ENCODE peak calls at places on chromosome 17, in ten cellular contexts. X is breast epithelium, D is prostate gland, Y is mammary epithelial cell, C is left ventricle myocardium inferior, I is stomach, J is HL-60, S is GM12878, T is psoas muscle, M is upper lobe of right lung. Z is an unnamed sample.
A peak's percentile ranks its signal among the peaks of the same experiment; 100 is the strongest.

GRCh38 chr17:63138713-63139112 is 172.7 kb downstream of the TANC2 start:
- DNase-seq in J (no peak), Y (no peak), S (no peak), D (no peak), X (no peak), C (no peak), M (no peak), T (no peak), I (no peak), Z (no peak)

GRCh38 chr17:9162275-9162985 is 141.1 kb downstream of the NTN1 start:
- DNase-seq in D (no peak), I (no peak), X (no peak), J (no peak), S (no peak), Y (no peak), T (no peak), M (no peak), C (no peak), Z (no peak)

GRCh38 chr17:31663576-31663975 is 195.5 kb downstream of the COPRS start:
- DNase-seq in J (no peak), I (no peak), Y (no peak), M (no peak), T (no peak), X (no peak), C (no peak), D (no peak), S (no peak), Z (no peak)

GRCh38 chr17:45996282-45996937 is 2.6 kb upstream of the STH start:
- DNase-seq in D (no peak), J (no peak), Y (no peak), I (no peak), S (no peak), M (no peak), C (no peak), X (no peak), T (no peak), Z (no peak)

GRCh38 chr17:2872282-2872681 is 76.0 kb downstream of the RAP1GAP2 start:
- DNase-seq in Y (no peak), I (no peak), X (no peak), M (no peak), J (no peak), T (no peak), C (no peak), S (no peak), D (no peak), Z (no peak)

GRCh38 chr17:6135216-6135615 is 65.0 kb downstream of the WSCD1 start:
- DNase-seq in J (no peak), C (no peak), I (no peak), T (no peak), M (no peak), S (no peak), Y (no peak), X (no peak), D (no peak), Z (no peak)

GRCh38 chr17:40209404-40210093 is 9.6 kb upstream of the WIPF2 start:
- DNase-seq in D (no peak), J (no peak), X (no peak), C (no peak), T (no peak), M (no peak), Y (no peak), I (no peak), S (no peak), Z (no peak)

GRCh38 chr17:73211745-73212144 is 18.9 kb downstream of the COG1 start:
- DNase-seq in T (peak; percentile 8), M (no peak), I (no peak), D (no peak), X (no peak), J (no peak), C (no peak), S (no peak), Y (no peak), Z (no peak)

GRCh38 chr17:34299918-34300600 is 14.5 kb downstream of the CCL11 start:
- DNase-seq in X (no peak), D (no peak), S (no peak), M (no peak), C (no peak), T (no peak), Y (no peak), I (no peak), J (no peak), Z (no peak)

GRCh38 chr17:64019486-64020067 is 856 bp downstream of the ICAM2 start:
- DNase-seq in M (no peak), Y (no peak), I (no peak), T (no peak), S (peak; percentile 46), J (no peak), C (no peak), X (no peak), D (no peak), Z (peak; percentile 12)

GRCh38 chr17:64458756-64459155 is 9.8 kb downstream of the MILR1 start:
- DNase-seq in X (no peak), M (no peak), D (no peak), S (no peak), Y (no peak), J (no peak), T (no peak), I (no peak), C (no peak), Z (no peak)

GRCh38 chr17:50421308-50422031 is 4.5 kb upstream of the ACSF2 start:
- DNase-seq in D (no peak), X (no peak), J (peak; percentile 54), M (no peak), T (no peak), Y (no peak), I (no peak), C (no peak), S (no peak), Z (no peak)

GRCh38 chr17:45143767-45144198 is 4.5 kb upstream of the HEXIM1 start:
- DNase-seq in C (peak; percentile 92), I (peak; percentile 65), X (peak; percentile 85), Y (no peak), T (peak; percentile 94), S (no peak), D (peak; percentile 89), J (no peak), M (peak; percentile 84), Z (peak; percentile 83)

GRCh38 chr17:18247613-18248001 is 10.9 kb downstream of the FLII start:
- DNase-seq in Y (peak; percentile 8), X (no peak), M (no peak), C (peak; percentile 48), I (peak; percentile 62), S (no peak), D (peak; percentile 37), T (peak; percentile 53), J (no peak), Z (no peak)

GRCh38 chr17:83056583-83057396 is 22.6 kb upstream of the METRNL start:
- DNase-seq in Y (no peak), C (no peak), T (no peak), J (no peak), I (peak; percentile 21), S (no peak), X (peak; percentile 40), M (peak; percentile 64), D (no peak), Z (no peak)

GRCh38 chr17:79252886-79253285 is 178.3 kb downstream of the ENGASE start:
- DNase-seq in C (no peak), I (no peak), M (no peak), S (no peak), Y (no peak), T (no peak), X (no peak), J (no peak), D (no peak), Z (no peak)

GRCh38 chr17:79192503-79193500 is 118.2 kb downstream of the ENGASE start:
- DNase-seq in J (no peak), Y (peak; percentile 16), D (peak; percentile 8), I (no peak), C (peak; percentile 29), X (no peak), M (no peak), T (peak; percentile 27), S (no peak), Z (no peak)

GRCh38 chr17:47224971-47225370 is 15.8 kb downstream of the MYL4 start:
- DNase-seq in I (no peak), J (no peak), S (no peak), D (no peak), X (no peak), T (no peak), M (no peak), C (no peak), Y (no peak), Z (no peak)

GRCh38 chr17:78040561-78041400 is 82.3 kb downstream of the TNRC6C start:
- DNase-seq in X (peak; percentile 61), S (peak; percentile 21), M (peak; percentile 85), D (peak; percentile 72), T (peak; percentile 68), C (peak; percentile 63), J (no peak), I (peak; percentile 29), Y (peak; percentile 67), Z (peak; percentile 72)
- H3K27ac ChIP-seq in X (peak overlapping the region; percentile 90), S (peak overlapping the region; percentile 34), M (peak overlapping the region; percentile 92), D (peak overlapping the region; percentile 78), T (peak overlapping the region; percentile 91), C (peak overlapping the region; percentile 95), J (no peak overlapping the region), I (peak overlapping the region; percentile 90), Y (peak overlapping the region; percentile 68), Z (peak overlapping the region; percentile 39)

DNA sequence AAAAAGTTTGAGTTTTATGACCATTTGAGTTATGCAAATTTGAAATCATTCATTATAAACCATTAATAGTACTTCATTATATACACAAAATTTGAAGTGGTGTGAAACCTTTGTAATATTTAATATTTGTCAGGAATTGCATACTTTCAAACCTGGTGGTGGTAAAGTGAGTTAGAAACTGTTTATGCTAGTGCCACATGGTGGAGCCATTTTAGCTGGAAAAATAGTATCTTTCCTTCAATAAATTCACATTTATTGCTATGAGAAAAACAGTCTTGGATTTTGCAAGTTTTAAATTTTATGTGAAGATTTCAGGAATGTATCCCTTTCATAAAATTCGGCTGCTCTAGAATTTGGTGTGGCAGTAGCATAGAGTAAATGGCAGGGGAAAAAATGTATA is 7.3 kb upstream of the BLMH start:
- DNase-seq in X (no peak), J (no peak), Y (no peak), I (no peak), C (no peak), D (no peak), T (no peak), M (no peak), S (no peak), Z (no peak)
- TF ChIP-seq CTCF in X (no peak), J (no peak), Y (peak; percentile 38), I (no peak), C (no peak), D (no peak), T (no peak), M (no peak), S (no peak), Z (peak; percentile 10)

GRCh38 chr17:76686538-76687277 is 24.1 kb downstream of the MXRA7 start:
- DNase-seq in C (no peak), X (no peak), D (no peak), Y (no peak), J (no peak), S (no peak), I (no peak), M (no peak), T (no peak), Z (no peak)
- H3K27ac ChIP-seq in C (peak overlapping the region; percentile 98), X (peak overlapping the region; percentile 79), D (peak overlapping the region; percentile 80), Y (no peak overlapping the region), J (no peak overlapping the region), S (no peak overlapping the region), I (peak overlapping the region; percentile 84), M (peak overlapping the region; percentile 79), T (peak overlapping the region; percentile 62), Z (peak overlapping the region; percentile 65)

DNA sequence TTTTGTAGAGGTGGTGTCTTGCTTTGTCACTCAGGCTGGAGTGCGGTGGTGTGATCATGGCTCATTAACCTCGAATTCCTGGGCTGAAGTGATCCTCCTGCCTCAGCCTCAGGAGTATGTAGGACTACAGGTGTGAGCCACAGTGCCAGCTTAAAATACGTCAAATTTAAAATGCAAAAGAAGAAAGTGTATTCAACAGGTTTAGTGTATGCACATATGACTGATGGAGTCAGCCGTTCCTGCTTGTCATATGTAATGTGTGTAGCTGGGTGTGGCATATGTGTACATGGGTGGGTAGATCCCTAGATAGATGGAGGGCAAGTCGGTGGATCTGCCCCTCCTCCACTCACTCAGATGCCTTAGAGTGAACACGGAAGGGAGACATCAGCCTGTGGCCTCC is 111.0 kb downstream of the RPTOR start:
- DNase-seq in J (no peak), T (no peak), X (no peak), S (no peak), M (no peak), Y (no peak), I (no peak), D (no peak), C (no peak), Z (no peak)
- TF ChIP-seq CTCF in J (no peak), T (no peak), X (no peak), S (no peak), M (no peak), Y (no peak), I (no peak), D (no peak), C (no peak), Z (no peak)

Z was measured in right lobe of liver.